ENCODE peak calls at places on chromosomes 4 and X, in nine cellular contexts. V is heart left ventricle; U is uterus; J is neural progenitor cell; F is cardiac muscle cell; O is CD8-positive, alpha-beta T cell; R is transverse colon; C is PC-3; Q is A549. D is an unnamed sample.

GRCh38 chrX:43882294-43882681 is at the start of gene MAOB:
- DNase-seq in V (peak; percentile 58), U (peak; percentile 43), J (peak; percentile 58), F (peak; percentile 55), O (no peak), R (peak; percentile 33), C (no peak), Q (no peak), D (no peak)

GRCh38 chr4:14069871-14070270 is 442.3 kb upstream of the BOD1L1 start:
- DNase-seq in V (no peak), U (no peak), J (peak; percentile 19), F (no peak), O (no peak), R (no peak), C (no peak), Q (no peak), D (no peak)

GRCh38 chr4:185880571-185880970 is 68.6 kb upstream of the SORBS2 start:
- DNase-seq in V (no peak), U (no peak), J (no peak), F (no peak), O (no peak), R (no peak), C (peak; percentile 8), Q (no peak), D (no peak)

GRCh38 chr4:182291597-182291996 is 48.4 kb downstream of the TENM3 start:
- DNase-seq in V (no peak), U (no peak), J (no peak), F (no peak), O (no peak), R (no peak), C (no peak), Q (no peak), D (no peak)

GRCh38 chr4:31539279-31540074 is 819.3 kb downstream of the PCDH7 start:
- DNase-seq in V (no peak), U (no peak), J (no peak), F (no peak), O (no peak), R (no peak), C (no peak), Q (no peak), D (no peak)

GRCh38 chrX:126170715-126171114 is 4.6 kb upstream of the DCAF12L2 start:
- DNase-seq in V (no peak), U (no peak), J (no peak), F (no peak), O (no peak), R (no peak), C (no peak), Q (no peak), D (no peak)

GRCh38 chrX:134885336-134886016 is 105.3 kb upstream of the SMIM10 start:
- DNase-seq in V (no peak), U (no peak), J (no peak), F (no peak), O (no peak), R (no peak), C (peak; percentile 58), Q (no peak), D (no peak)

GRCh38 chr4:143381171-143382118 is 44.8 kb downstream of the GAB1 start:
- DNase-seq in V (peak; percentile 87), U (peak; percentile 94), J (no peak), F (peak; percentile 63), O (no peak), R (peak; percentile 83), C (peak; percentile 88), Q (no peak), D (peak; percentile 88)

GRCh38 chrX:47918274-47918673 is 81.6 kb downstream of the ZNF81 start:
- DNase-seq in V (no peak), U (no peak), J (no peak), F (no peak), O (no peak), R (no peak), C (no peak), Q (no peak), D (no peak)

DNA sequence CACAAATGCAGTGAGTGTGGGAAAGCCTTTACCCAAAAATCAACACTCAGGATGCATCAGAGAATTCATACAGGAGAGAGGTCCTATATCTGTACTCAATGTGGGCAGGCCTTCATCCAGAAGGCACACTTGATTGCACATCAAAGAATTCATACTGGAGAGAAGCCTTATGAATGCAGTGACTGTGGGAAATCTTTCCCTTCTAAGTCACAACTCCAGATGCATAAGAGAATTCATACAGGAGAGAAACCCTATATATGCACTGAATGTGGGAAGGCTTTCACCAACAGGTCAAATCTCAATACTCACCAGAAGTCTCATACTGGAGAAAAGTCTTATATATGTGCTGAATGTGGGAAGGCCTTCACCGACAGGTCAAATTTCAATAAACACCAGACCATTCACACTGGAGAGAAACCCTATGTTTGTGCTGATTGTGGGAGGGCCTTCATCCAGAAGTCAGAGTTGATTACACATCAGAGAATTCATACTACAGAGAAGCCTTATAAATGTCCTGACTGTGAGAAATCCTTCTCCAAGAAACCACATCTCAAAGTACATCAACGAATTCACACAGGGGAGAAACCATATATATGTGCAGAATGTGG is 79.3 kb downstream of the ZNF81 start:
- DNase-seq in V (no peak), U (no peak), J (no peak), F (no peak), O (no peak), R (no peak), C (no peak), Q (no peak), D (no peak)
- H3K27ac ChIP-seq in V (no peak overlapping the region), U (no peak overlapping the region), J (no peak overlapping the region), F (no peak overlapping the region), O (no peak overlapping the region), R (no peak overlapping the region), C (no peak overlapping the region), Q (no peak overlapping the region), D (no peak overlapping the region)

GRCh38 chr4:112591593-112591992 is 45.1 kb downstream of the ZGRF1 start:
- DNase-seq in V (no peak), U (no peak), J (no peak), F (no peak), O (no peak), R (no peak), C (no peak), Q (no peak), D (no peak)

GRCh38 chr4:112589207-112589606 is 47.5 kb downstream of the ZGRF1 start:
- DNase-seq in V (no peak), U (no peak), J (no peak), F (no peak), O (no peak), R (no peak), C (no peak), Q (no peak), D (no peak)

DNA sequence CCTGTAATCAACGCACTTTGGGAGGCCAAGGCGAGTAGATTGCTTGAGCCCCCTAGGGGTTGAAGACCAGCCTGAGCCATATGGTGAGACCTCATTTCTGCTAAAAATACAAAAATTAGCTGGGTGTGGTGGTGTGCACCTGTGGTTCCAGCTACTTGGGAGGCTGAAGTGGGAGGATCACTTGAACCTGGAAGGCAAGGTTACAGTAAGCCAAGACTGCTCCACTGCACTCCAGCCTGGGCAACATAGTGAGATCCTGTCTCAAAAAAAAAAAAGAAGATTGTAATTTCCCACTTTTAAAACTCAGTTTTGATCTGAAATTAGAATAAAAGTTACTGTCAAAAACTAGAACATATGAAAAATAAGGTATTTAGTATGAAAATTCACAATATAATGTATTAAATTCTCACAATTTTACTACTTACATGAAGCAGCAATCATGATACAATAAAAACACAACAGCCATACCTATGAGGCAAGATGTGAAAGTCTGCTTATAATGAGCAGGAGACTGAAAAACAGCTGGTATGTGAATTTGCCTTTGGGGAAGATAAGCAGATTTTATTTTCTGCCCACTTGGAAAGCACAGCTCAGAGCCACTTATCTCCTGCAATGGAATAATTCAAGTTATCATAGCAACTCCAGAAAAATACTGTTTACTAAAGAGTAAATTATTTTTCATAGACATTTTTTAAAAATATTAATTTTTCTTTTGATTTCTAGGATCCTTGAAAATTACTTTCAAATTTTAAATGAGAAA is 50.6 kb downstream of the ZGRF1 start:
- DNase-seq in V (no peak), U (no peak), J (no peak), F (no peak), O (no peak), R (no peak), C (no peak), Q (no peak), D (no peak)
- TF ChIP-seq CTCF in V (no peak), U (no peak), J (no peak), F (no peak), O (no peak), R (no peak), C (no peak), Q (no peak), D (no peak)

DNA sequence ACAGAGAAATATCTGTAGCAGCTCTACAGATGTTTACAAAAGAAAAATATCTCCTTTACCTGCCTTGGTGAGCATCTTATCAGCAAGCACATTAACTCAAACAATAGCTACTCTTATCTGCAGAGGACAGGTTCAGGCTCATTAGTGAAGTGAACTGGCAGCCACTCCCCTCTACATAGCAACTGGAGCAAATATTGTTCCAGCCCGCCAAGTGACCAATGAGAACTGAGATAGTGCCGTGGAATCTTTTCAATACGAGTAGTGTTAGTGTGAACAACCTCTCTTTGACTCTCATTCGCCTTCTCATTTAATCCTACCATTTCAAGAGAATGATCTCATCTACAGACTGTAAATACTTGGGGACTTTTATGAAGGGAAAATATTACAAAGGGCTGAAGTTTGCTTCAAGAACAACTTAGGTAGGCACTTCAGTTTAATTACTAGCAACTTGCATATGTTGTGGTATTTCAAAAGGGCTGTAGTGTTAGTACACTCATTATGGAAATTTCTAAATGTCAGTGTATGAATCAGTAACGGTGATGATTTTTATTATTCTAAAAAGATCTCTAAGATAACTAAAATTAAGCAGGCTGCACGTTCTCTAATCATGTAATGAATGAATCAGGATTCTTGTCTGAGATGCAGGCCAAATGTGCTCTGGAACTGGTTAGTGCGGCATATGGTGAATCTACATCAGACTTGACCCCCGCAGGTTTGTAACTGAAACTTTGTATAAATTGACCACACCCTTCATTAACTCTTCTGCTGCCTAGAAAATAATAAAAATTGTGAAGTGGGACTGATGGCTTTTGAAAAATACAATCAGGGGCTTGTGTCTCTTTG is 72.4 kb downstream of the PALLD start:
- DNase-seq in V (peak; percentile 61), U (peak; percentile 34), J (no peak), F (no peak), O (no peak), R (peak; percentile 45), C (no peak), Q (no peak), D (no peak)
- H3K27ac ChIP-seq in V (peak overlapping the region; percentile 61), U (no peak overlapping the region), J (no peak overlapping the region), F (peak overlapping the region; percentile 43), O (no peak overlapping the region), R (peak overlapping the region; percentile 67), C (peak overlapping the region; percentile 11), Q (peak overlapping the region; percentile 23), D (no peak overlapping the region)

GRCh38 chr4:153465583-153465921 is 608 bp upstream of the TMEM131L start:
- DNase-seq in V (peak; percentile 58), U (peak; percentile 59), J (peak; percentile 54), F (peak; percentile 52), O (no peak), R (peak; percentile 58), C (peak; percentile 47), Q (peak; percentile 37), D (peak; percentile 87)

GRCh38 chr4:153466637-153467153 is 535 bp downstream of the TMEM131L start:
- DNase-seq in V (peak; percentile 30), U (no peak), J (peak; percentile 20), F (peak; percentile 57), O (no peak), R (no peak), C (no peak), Q (peak; percentile 13), D (no peak)

GRCh38 chr4:153467154-153467896 is 1.2 kb downstream of the TMEM131L start:
- DNase-seq in V (peak; percentile 51), U (no peak), J (peak; percentile 44), F (peak; percentile 34), O (no peak), R (peak; percentile 86), C (peak; percentile 75), Q (peak; percentile 22), D (no peak)

GRCh38 chr4:153465145-153465544 is 1.0 kb upstream of the TMEM131L start:
- DNase-seq in V (no peak), U (no peak), J (no peak), F (no peak), O (no peak), R (no peak), C (no peak), Q (no peak), D (no peak)

DNA sequence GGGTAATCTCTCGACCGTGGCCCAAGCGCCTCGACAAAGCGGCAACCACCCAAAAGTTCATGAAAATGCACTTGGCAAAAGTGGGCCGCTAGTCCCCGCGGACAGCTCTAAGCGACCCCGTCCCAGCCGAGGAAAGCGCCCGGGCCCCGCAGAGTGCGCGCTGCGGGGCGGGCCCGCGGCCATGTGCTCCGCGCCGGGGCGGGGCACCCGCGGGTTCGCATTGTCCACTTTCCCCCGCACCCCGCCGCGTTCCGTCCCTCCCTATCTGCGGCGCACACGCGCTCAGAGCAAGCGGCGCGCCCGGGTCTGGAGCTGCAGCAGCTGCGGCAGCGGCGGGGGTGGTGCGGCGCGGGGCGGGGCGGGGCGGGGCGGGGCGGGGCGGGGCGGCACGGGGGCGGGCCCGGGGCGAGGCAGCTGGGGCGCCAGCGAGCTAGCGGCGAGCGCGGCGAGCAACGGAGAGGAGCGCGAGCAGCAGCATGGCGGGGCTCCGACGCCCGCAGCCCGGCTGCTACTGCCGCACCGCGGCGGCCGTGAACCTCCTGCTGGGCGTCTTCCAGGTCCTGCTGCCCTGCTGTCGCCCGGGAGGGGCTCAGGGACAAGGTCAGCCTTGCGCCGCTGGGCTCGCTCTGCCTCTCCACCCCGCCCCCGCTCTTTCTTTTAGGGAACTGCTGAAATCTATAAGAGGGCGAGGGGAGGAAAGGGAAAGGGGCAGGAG is at the start of gene TMEM131L:
- DNase-seq in V (peak; percentile 82), U (peak; percentile 61), J (peak; percentile 93), F (peak; percentile 88), O (peak; percentile 59), R (peak; percentile 72), C (peak; percentile 53), Q (peak; percentile 44), D (peak; percentile 82)
- TF ChIP-seq CTCF in V (no peak), U (no peak), J (peak; percentile 22), F (peak; percentile 14), O (peak; percentile 35), R (no peak), C (no peak), Q (no peak), D (no peak)

D was measured in coronary artery.